ENCODE peak calls at places on chromosomes 11 and 22, in six cellular contexts. X is GM23338; T is CD8-positive, alpha-beta T cell; D is fibroblast of mammary gland; G is MCF 10A; Z is pancreas. E is an unnamed sample.

GRCh38 chr11:131925829-131926228 is 555.4 kb downstream of the NTM start:
- DNase-seq in X (no peak), T (no peak), D (no peak), G (no peak), Z (no peak), E (no peak)

GRCh38 chr11:62857541-62857982 is 18.2 kb upstream of the WDR74 start:
- DNase-seq in X (no peak), T (no peak), D (no peak), G (no peak), Z (no peak), E (no peak)

GRCh38 chr11:70761094-70761905 is 363.0 kb downstream of the CTTN start:
- DNase-seq in X (peak), T (no peak), D (no peak), G (no peak), Z (no peak), E (no peak)

GRCh38 chr22:50269573-50270301 is 443 bp downstream of the MAPK11 start:
- DNase-seq in X (no peak), T (no peak), D (peak), G (no peak), Z (no peak), E (peak)

GRCh38 chr11:33899383-33900037 is 7.6 kb upstream of the LMO2 start:
- DNase-seq in X (no peak), T (no peak), D (peak), G (peak), Z (peak), E (peak)

GRCh38 chr11:125053167-125053566 is 9.9 kb upstream of the SLC37A2 start:
- DNase-seq in X (no peak), T (no peak), D (peak), G (peak), Z (no peak), E (no peak)

GRCh38 chr11:33699515-33700424 is 856 bp downstream of the C11orf91 start:
- DNase-seq in X (no peak), T (no peak), D (no peak), G (no peak), Z (peak), E (no peak)

GRCh38 chr11:127106142-127106541 is 105.6 kb upstream of the KIRREL3 start:
- DNase-seq in X (peak), T (no peak), D (no peak), G (peak), Z (no peak), E (no peak)

GRCh38 chr11:106271686-106272085 is 194.2 kb downstream of the AASDHPPT start:
- DNase-seq in X (no peak), T (no peak), D (no peak), G (no peak), Z (no peak), E (peak)

DNA sequence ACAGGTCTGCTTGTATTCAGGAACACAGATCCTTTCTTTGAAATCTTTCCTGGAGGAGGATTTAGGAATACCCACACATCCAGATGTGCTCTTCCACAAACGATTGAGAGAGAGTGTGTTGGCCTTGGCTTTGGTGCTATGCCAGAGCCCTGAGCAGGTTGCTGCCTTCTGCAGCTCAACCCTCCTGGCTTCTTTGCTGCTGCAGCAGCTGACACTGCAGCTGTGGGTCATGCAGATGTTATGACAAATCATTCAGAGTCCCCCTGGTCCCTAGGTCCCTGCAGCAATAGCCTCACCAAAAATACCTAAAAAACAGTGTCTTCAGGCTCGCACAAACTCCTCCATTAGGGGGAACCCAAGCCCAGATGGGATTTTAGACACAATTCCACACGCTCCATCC is 35.5 kb downstream of the SLN start:
- DNase-seq in X (no peak), T (no peak), D (no peak), G (no peak), Z (no peak), E (no peak)
- TF ChIP-seq CTCF in X (peak), T (no peak), D (no peak), G (no peak), Z (no peak), E (no peak)

GRCh38 chr11:83538286-83538685 is 252.1 kb upstream of the CCDC90B start:
- DNase-seq in X (no peak), T (no peak), D (no peak), G (no peak), Z (no peak), E (no peak)
- TF ChIP-seq CTCF in X (no peak), T (no peak), D (no peak), G (no peak), Z (no peak), E (no peak)

GRCh38 chr11:113802621-113803020 is 23.0 kb downstream of the CLDN25 start:
- DNase-seq in X (no peak), T (no peak), D (no peak), G (no peak), Z (no peak), E (no peak)

GRCh38 chr11:113805640-113806039 is 26.0 kb downstream of the CLDN25 start:
- DNase-seq in X (no peak), T (no peak), D (peak), G (no peak), Z (no peak), E (no peak)

GRCh38 chr11:113806403-113806802 is 26.8 kb downstream of the CLDN25 start:
- DNase-seq in X (peak), T (no peak), D (peak), G (peak), Z (no peak), E (peak)
- TF ChIP-seq CTCF in X (peak), T (no peak), D (peak), G (peak), Z (peak), E (peak)

DNA sequence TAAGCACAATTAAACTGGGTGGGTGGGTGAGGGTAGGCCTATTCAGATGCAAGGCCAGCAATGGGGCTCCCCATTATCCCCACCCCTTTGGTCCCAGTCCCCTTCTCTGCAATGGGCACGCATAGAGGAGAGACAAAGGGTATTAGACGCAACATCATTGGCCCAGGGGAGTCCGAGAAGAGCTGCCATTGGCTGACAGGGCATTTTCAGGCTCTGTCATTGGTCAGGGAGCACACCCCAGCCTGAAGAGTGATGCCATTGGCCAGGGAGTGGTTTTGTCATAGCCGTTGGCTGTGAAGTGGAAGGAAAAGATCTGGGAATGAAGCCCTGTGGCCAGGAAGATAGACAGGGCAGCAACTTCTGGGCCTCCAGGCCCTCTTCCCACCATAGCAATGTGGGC is 2.8 kb upstream of the TRIM3 start:
- DNase-seq in X (peak), T (no peak), D (no peak), G (no peak), Z (no peak), E (no peak)
- TF ChIP-seq CTCF in X (no peak), T (no peak), D (no peak), G (no peak), Z (no peak), E (no peak)

GRCh38 chr22:20204281-20204680 is 53.4 kb upstream of the CCDC188 start:
- DNase-seq in X (no peak), T (no peak), D (no peak), G (no peak), Z (no peak), E (no peak)
- TF ChIP-seq CTCF in X (no peak), T (no peak), D (no peak), G (no peak), Z (no peak), E (no peak)

GRCh38 chr22:37314315-37315046 is 32.2 kb downstream of the CYTH4 start:
- DNase-seq in X (no peak), T (no peak), D (no peak), G (no peak), Z (no peak), E (no peak)

GRCh38 chr22:37317698-37318210 is 35.4 kb downstream of the CYTH4 start:
- DNase-seq in X (no peak), T (no peak), D (no peak), G (no peak), Z (no peak), E (no peak)

GRCh38 chr22:37318255-37319109 is 36.2 kb downstream of the CYTH4 start:
- DNase-seq in X (no peak), T (no peak), D (no peak), G (no peak), Z (no peak), E (no peak)

GRCh38 chr22:37316405-37316804 is 34.1 kb downstream of the CYTH4 start:
- DNase-seq in X (no peak), T (no peak), D (no peak), G (no peak), Z (no peak), E (no peak)

DNA sequence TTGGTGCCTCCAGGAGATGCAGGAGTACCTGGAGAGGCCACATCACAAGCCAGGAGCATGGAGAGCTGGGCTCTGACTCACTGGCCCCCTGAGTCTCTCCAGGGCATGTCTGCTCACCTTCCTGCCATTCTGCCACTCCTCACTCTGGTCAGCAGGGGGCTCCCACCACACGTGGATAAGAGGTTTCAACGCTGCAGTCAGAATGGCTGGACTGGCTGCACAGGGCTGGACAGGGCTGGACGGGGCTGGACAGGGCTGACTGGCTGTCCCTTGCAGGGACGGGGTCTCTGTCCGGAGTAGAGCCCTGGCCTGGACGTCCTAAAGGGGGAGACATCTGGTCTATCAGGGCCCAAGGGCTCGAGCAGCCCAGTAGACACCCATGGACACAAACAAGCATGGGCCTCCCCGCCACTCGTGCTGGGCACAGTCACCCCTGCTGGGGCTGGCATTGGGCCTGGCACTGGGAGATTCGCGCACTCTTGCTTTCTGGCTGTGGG is 34.6 kb downstream of the CYTH4 start:
- DNase-seq in X (peak), T (peak), D (peak), G (peak), Z (peak), E (peak)
- TF ChIP-seq CTCF in X (peak), T (peak), D (peak), G (peak), Z (peak), E (peak)

GRCh38 chr11:1827095-1827797 is 7.5 kb upstream of the SYT8 start:
- DNase-seq in X (no peak), T (no peak), D (peak), G (peak), Z (peak), E (peak)

GRCh38 chr11:1827931-1828330 is 6.9 kb upstream of the SYT8 start:
- DNase-seq in X (no peak), T (no peak), D (no peak), G (no peak), Z (no peak), E (no peak)

GRCh38 chr11:1825785-1826451 is 8.9 kb upstream of the SYT8 start:
- DNase-seq in X (no peak), T (no peak), D (no peak), G (no peak), Z (no peak), E (no peak)

GRCh38 chr11:1825039-1825740 is 9.6 kb upstream of the SYT8 start:
- DNase-seq in X (peak), T (no peak), D (no peak), G (peak), Z (peak), E (no peak)

DNA sequence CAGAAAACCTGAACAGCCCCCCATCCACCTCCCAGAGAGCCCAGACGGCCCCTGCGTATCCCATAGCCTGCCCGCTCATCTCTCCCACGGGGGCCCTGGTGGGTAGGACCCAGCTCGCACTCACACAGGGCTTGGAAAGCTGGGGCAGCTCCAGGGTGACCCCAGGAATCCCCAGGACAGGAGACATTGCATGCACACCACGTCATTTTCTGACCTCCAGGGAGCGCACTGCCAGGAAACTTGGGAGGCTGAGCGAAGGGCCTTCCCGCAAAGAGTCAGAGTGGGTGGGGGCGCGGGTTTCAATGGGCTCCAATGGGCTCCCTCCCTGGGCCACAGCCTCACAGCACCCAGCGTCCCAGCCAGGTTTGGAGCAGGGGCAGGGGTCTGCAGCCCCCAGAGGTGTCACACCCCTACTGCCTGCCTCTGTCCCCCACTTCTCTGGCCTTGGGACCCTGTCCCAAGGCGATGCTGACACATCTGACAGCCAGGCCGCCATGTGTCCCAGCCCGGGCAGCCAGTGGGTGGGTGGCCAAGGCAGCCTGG is 8.2 kb upstream of the SYT8 start:
- DNase-seq in X (peak), T (no peak), D (peak), G (peak), Z (no peak), E (peak)
- TF ChIP-seq CTCF in X (peak), T (no peak), D (no peak), G (peak), Z (no peak), E (peak)

GRCh38 chr11:66335531-66336233 is 552 bp downstream of the RIN1 start:
- DNase-seq in X (peak), T (no peak), D (peak), G (peak), Z (no peak), E (peak)
- TF ChIP-seq CTCF in X (no peak), T (no peak), D (no peak), G (no peak), Z (no peak), E (no peak)

DNA sequence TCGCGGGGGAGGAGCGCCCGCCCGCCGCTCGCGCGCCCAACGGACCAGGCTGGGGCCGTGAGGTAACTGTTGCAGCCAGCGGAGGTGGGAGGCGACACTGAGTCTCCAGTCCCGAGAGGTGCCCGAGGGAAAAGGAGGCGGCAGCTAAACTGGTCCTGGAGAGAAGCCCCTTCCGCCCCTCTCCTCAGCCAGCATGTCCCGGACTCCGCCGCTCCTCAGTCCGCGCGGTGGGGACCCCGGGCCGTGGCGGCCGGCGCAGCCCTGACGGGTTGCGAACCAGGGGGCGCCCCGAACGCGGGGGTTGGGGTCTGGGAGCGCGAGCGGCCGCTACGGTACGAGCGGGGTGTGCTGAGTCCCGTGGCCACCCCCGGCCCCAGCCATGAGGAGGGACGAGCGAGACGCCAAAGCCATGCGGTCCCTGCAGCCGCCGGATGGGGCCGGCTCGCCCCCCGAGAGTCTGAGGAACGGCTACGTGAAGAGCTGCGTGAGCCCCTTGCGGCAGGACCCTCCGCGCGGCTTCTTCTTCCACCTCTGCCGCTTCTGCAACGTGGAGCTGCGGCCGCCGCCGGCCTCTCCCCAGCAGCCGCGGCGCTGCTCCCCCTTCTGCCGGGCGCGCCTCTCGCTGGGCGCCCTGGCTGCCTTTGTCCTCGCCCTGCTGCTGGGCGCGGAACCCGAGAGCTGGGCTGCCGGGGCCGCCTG is at the start of gene PDE3B:
- DNase-seq in X (peak), T (peak), D (peak), G (peak), Z (peak), E (peak)
- TF ChIP-seq CTCF in X (peak), T (no peak), D (no peak), G (no peak), Z (no peak), E (no peak)

GRCh38 chr22:48491451-48491941 is 1336.2 kb downstream of the BRD1 start:
- DNase-seq in X (no peak), T (no peak), D (no peak), G (no peak), Z (no peak), E (no peak)
- TF ChIP-seq CTCF in X (no peak), T (no peak), D (no peak), G (no peak), Z (no peak), E (no peak)

E was measured in fibroblast of lung.